ENCODE peak calls at places on chromosomes 12 and 14, in five cellular contexts. G, W, J, Q and M are unnamed samples. For H4K20me1, the result is how much of the 10 kb centered on the place peaks cover.

GRCh38 chr14:87805315-87805723 is 187.7 kb downstream of the GALC start:
- DNase-seq in G (peak), W (peak), J (peak), Q (peak), M (peak)

GRCh38 chr12:54068423-54069070 is 14.9 kb downstream of the HOXC4 start:
- DNase-seq in G (no peak), W (no peak), J (no peak), Q (peak), M (no peak)

GRCh38 chr12:59808317-59808910 is 212.6 kb downstream of the SLC16A7 start:
- DNase-seq in G (no peak), W (no peak), J (no peak), Q (peak), M (peak)

GRCh38 chr12:124786065-124786964 is 77.3 kb downstream of the SCARB1 start:
- DNase-seq in G (peak), W (no peak), J (no peak), Q (no peak), M (no peak)

GRCh38 chr12:92955997-92956663 is 27.0 kb upstream of the EEA1 start:
- DNase-seq in G (no peak), W (no peak), J (no peak), Q (no peak), M (no peak)

GRCh38 chr12:123720141-123720814 is 8.1 kb downstream of the ATP6V0A2 start:
- DNase-seq in G (no peak), W (peak), J (no peak), Q (no peak), M (no peak)

GRCh38 chr12:6091786-6092566 is 32.5 kb downstream of the VWF start:
- DNase-seq in G (no peak), W (no peak), J (no peak), Q (no peak), M (no peak)

GRCh38 chr14:91159182-91159581 is 45.3 kb downstream of the DGLUCY start:
- DNase-seq in G (no peak), W (no peak), J (no peak), Q (no peak), M (no peak)

GRCh38 chr14:34628681-34629135 is 1.2 kb downstream of the SNX6 start:
- DNase-seq in G (no peak), W (peak), J (peak), Q (no peak), M (peak)

GRCh38 chr14:49640540-49641417 is 5.7 kb upstream of the DNAAF2 start:
- DNase-seq in G (no peak), W (no peak), J (no peak), Q (no peak), M (no peak)

GRCh38 chr14:91364524-91365270 is 52.9 kb downstream of the CCDC88C start:
- DNase-seq in G (no peak), W (no peak), J (no peak), Q (no peak), M (no peak)

GRCh38 chr12:8081228-8081920 is 700 bp upstream of the NECAP1 start:
- DNase-seq in G (no peak), W (peak), J (peak), Q (no peak), M (peak)

GRCh38 chr12:53219956-53220856 is 11.8 kb downstream of the RARG start:
- DNase-seq in G (peak), W (peak), J (peak), Q (peak), M (peak)

GRCh38 chr12:91406920-91407341 is 224.3 kb upstream of the DCN start:
- DNase-seq in G (no peak), W (no peak), J (no peak), Q (peak), M (no peak)

GRCh38 chr12:116916714-116917114 is 6.0 kb downstream of the FBXW8 start:
- DNase-seq in G (no peak), W (peak), J (peak), Q (peak), M (peak)
- H4K20me1 ChIP-seq in G (under half), W (under half), J (half or more), Q (under half), M (under half)

GRCh38 chr14:59148334-59148900 is 40.0 kb upstream of the DAAM1 start:
- DNase-seq in G (no peak), W (no peak), J (no peak), Q (no peak), M (peak)
- H3K9ac ChIP-seq in G (no peak), W (no peak), J (no peak), Q (no peak), M (no peak)

GRCh38 chr14:92397140-92397815 is 74.3 kb downstream of the SLC24A4 start:
- DNase-seq in G (no peak), W (no peak), J (no peak), Q (peak), M (no peak)
- H3K27ac ChIP-seq in G (no peak), W (no peak), J (no peak), Q (peak), M (no peak)

GRCh38 chr12:108788911-108789310 is 57.6 kb upstream of the CORO1C start:
- DNase-seq in G (no peak), W (no peak), J (no peak), Q (no peak), M (no peak)
- H4K20me1 ChIP-seq in G (under half), W (under half), J (under half), Q (under half), M (under half)

DNA sequence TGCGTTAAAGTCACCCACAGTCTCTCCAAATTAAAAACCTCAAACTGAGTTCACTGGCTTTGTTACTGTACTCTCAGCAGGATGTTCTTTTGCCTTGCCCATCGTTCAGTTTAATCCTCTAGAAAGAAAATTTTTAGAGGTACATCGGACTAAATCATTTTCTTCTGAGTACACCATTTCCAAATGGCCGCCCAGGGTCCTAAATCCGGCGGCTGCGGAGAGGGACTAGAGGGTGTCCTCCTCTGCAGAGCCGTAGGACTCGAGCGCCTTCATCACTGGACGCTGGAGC is 1.4 kb downstream of the LIN7A start:
- DNase-seq in G (no peak), W (no peak), J (no peak), Q (no peak), M (no peak)
- H3K9ac ChIP-seq in G (peak), W (no peak), J (no peak), Q (no peak), M (no peak)

DNA sequence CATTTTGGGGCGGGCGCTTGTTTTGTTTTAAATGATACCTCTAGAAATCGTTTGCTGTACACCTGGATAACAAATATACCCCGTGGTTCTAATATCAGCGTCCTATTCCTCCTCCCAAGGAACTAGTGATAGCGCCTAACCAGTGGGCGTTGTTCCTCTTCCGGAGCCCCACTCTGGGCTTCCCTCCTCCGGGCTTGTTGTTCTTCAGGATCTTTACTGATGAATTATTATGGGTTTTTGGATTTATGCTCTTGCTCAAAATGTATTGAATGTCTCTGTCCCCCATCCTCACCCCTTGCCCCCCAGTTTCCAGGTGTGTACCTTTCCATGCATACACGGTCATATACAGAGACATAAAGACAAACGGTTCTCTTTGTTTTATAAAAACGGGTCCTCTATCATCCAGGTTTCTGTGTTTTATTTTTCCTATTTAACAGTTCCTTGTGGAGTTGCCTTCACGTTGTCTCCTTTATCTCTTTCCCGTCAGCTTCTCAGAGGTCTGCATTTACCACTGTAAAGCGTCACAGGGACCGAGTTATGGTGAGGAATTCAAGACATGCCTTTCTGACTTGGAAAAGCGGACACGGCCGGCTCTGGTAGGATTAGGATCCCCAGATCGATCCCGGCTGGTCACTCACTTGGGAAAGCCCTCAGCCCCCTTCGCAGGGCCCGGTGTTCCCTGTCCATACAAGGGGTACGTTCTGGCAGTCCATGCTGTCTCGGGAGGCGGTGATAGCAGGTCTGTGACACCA is 655 bp upstream of the PLEKHG3 start:
- DNase-seq in G (peak), W (no peak), J (no peak), Q (peak), M (no peak)
- H3K27ac ChIP-seq in G (peak), W (no peak), J (no peak), Q (peak), M (no peak)

GRCh38 chr14:60097974-60098373 is 6.3 kb downstream of the PCNX4 start:
- DNase-seq in G (no peak), W (no peak), J (no peak), Q (no peak), M (no peak)
- H4K20me1 ChIP-seq in G (under half), W (under half), J (under half), Q (under half), M (under half)

DNA sequence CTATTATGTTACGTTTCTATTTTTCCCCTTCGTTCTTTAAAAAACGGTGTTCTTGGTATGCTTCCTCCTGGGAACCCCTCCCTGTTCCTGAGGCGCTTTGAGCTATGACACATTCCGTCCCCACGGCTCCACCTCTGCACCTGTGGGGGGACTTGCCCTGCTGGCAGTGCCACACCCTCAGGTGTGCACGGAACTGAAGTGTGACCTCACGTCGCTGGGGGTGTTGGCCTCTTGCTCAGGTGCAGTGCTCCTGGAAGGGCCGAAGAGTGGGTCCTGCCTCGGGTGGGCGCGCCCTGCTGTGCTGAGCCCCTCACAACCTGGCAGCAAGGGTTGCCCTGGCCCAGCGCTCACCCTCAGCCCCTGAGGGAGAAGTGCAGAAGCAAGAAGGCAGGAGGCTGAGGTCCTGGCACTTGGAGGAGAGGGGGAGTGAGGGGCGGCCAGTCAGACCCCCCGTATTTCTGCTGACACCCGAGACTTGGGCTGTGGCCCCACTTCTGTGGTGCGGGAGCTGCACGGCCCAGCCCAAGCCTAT is 4.9 kb downstream of the AMN start:
- DNase-seq in G (no peak), W (no peak), J (no peak), Q (peak), M (no peak)
- H3K9ac ChIP-seq in G (no peak), W (no peak), J (no peak), Q (no peak), M (peak)

DNA sequence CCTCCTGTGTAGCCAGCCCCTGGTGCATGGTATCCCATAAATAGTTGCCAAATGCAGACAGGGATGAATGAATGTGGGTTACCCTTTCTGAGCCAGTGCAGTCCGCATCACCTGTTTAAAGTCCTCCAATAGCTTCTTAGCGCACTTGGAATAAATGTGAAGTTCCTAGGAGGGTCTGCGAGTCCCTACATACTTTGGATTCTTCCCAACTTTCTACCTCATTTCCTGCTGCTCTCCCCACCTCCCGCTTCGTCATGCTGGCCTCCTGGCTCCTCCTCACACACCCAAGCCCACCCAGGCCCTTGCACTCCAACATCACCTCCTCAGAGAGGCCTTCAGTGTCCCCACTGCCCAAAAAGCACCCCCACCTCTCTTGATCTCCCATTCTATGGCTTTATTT is 17.7 kb downstream of the RFX4 start:
- DNase-seq in G (peak), W (no peak), J (no peak), Q (no peak), M (no peak)
- H3K27ac ChIP-seq in G (no peak), W (no peak), J (no peak), Q (no peak), M (no peak)

GRCh38 chr12:112433551-112433950 is 14.8 kb downstream of the PTPN11 start:
- DNase-seq in G (no peak), W (no peak), J (no peak), Q (no peak), M (no peak)

GRCh38 chr12:112431965-112432364 is 13.2 kb downstream of the PTPN11 start:
- DNase-seq in G (no peak), W (no peak), J (no peak), Q (no peak), M (no peak)

GRCh38 chr12:112427760-112428159 is 9.0 kb downstream of the PTPN11 start:
- DNase-seq in G (no peak), W (no peak), J (no peak), Q (no peak), M (no peak)

GRCh38 chr12:112425582-112426382 is 7.0 kb downstream of the PTPN11 start:
- DNase-seq in G (no peak), W (no peak), J (no peak), Q (no peak), M (no peak)

GRCh38 chr12:112430929-112431328 is 12.2 kb downstream of the PTPN11 start:
- DNase-seq in G (no peak), W (no peak), J (no peak), Q (no peak), M (no peak)
- H4K20me1 ChIP-seq in G (under half), W (under half), J (half or more), Q (under half), M (under half)